ENCODE peak calls at places on chromosomes 16 and 17, in five cellular contexts. V is gastrocnemius medialis, K is psoas muscle, C is OCI-LY7, N is osteoblast. P is an unnamed sample.

GRCh38 chr16:81190667-81191066 is 47.8 kb upstream of the BCO1 start:
- DNase-seq in N (peak; percentile 92), V (no peak), K (no peak), C (no peak), P (no peak)

GRCh38 chr16:48217708-48218107 is 26.4 kb upstream of the LONP2 start:
- DNase-seq in C (no peak), N (no peak), V (no peak), K (no peak), P (no peak)

GRCh38 chr16:67659675-67660563 is at the start of gene ACD:
- DNase-seq in V (peak; percentile 73), C (peak; percentile 95), K (peak; percentile 95), N (peak; percentile 100), P (peak; percentile 100)

GRCh38 chr17:18851206-18851605 is 6.7 kb upstream of the PRPSAP2 start:
- DNase-seq in V (no peak), C (no peak), N (no peak), K (no peak), P (no peak)

GRCh38 chr16:4682616-4683254 is 10.6 kb upstream of the NUDT16L1 start:
- DNase-seq in V (no peak), N (peak; percentile 92), K (peak; percentile 78), C (no peak), P (no peak)

GRCh38 chr16:85662976-85663830 is 25.6 kb downstream of the GINS2 start:
- DNase-seq in N (peak; percentile 68), V (no peak), K (no peak), C (no peak), P (no peak)

GRCh38 chr16:27210174-27210573 is 6.8 kb downstream of the KDM8 start:
- DNase-seq in K (no peak), V (no peak), N (no peak), C (no peak), P (no peak)

GRCh38 chr16:85253127-85253941 is 141.1 kb upstream of the CIBAR2 start:
- DNase-seq in V (peak; percentile 24), C (peak; percentile 81), N (peak; percentile 98), K (peak; percentile 71), P (peak; percentile 93)

GRCh38 chr17:82204831-82205719 is 7.6 kb downstream of the CCDC57 start:
- DNase-seq in C (no peak), V (no peak), K (no peak), N (peak; percentile 94), P (no peak)

GRCh38 chr17:39852239-39852638 is 11.9 kb downstream of the IKZF3 start:
- DNase-seq in N (no peak), C (no peak), V (no peak), K (no peak), P (no peak)

GRCh38 chr17:1583569-1583968 is 21.0 kb upstream of the PITPNA start:
- DNase-seq in V (no peak), K (no peak), C (no peak), N (no peak), P (no peak)

GRCh38 chr16:24815052-24815451 is 30.7 kb upstream of the SLC5A11 start:
- DNase-seq in N (no peak), V (no peak), C (no peak), K (no peak), P (no peak)

GRCh38 chr16:85686912-85687591 is 1.7 kb downstream of the GINS2 start:
- DNase-seq in V (no peak), K (no peak), C (peak; percentile 64), N (peak; percentile 67), P (no peak)

GRCh38 chr17:1996243-1997145 is 28.6 kb downstream of the RTN4RL1 start:
- DNase-seq in C (no peak), V (no peak), K (no peak), N (peak; percentile 60), P (no peak)

GRCh38 chr17:41654134-41654907 is 29.9 kb upstream of the KRT17 start:
- DNase-seq in N (peak; percentile 82), C (no peak), K (peak; percentile 48), V (no peak), P (no peak)

GRCh38 chr17:38358586-38359513 is 7.2 kb downstream of the SOCS7 start:
- DNase-seq in N (no peak), K (no peak), C (no peak), V (no peak), P (no peak)

GRCh38 chr16:1781254-1781653 is 1.1 kb downstream of the SPSB3 start:
- DNase-seq in V (no peak), K (peak; percentile 66), N (peak; percentile 89), C (no peak), P (no peak)

GRCh38 chr16:83878838-83879237 is 20.1 kb upstream of the MLYCD start:
- DNase-seq in K (no peak), N (peak; percentile 77), V (no peak), C (peak; percentile 24), P (no peak)

GRCh38 chr16:24670623-24671454 is 58.6 kb upstream of the TNRC6A start:
- DNase-seq in K (peak; percentile 68), N (peak; percentile 92), V (peak; percentile 6), C (peak; percentile 7), P (peak; percentile 65)

GRCh38 chr17:14803781-14804180 is 461.3 kb downstream of the PMP22 start:
- DNase-seq in K (no peak), C (no peak), V (no peak), N (no peak), P (no peak)

GRCh38 chr16:59339871-59340270 is 605.8 kb upstream of the GOT2 start:
- DNase-seq in K (no peak), C (no peak), N (no peak), V (no peak), P (no peak)

GRCh38 chr16:59342669-59343068 is 608.6 kb upstream of the GOT2 start:
- DNase-seq in N (no peak), C (no peak), V (no peak), K (no peak), P (no peak)

DNA sequence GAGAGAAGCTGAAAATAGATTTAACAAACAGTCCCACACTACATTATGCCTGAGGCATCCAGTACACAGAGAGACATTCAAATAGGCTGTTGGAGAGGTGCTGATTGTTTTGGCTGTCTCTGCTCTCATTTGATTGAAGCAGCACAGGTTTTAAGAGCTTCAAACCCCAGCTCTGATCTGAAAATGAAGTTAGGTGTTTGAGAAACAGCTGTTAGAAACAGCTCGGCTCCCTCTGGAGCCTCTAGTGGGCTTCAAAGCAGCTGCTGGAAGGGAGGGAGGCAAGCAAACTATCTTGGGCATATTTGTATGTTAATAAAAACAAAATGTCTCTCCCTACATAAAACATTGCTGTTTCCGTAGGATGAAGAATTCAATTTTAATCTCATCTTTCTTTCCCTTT is 607.3 kb upstream of the GOT2 start:
- DNase-seq in K (no peak), C (no peak), N (no peak), V (no peak), P (no peak)
- TF ChIP-seq CTCF in K (no peak), C (no peak), N (no peak), V (no peak), P (no peak)

GRCh38 chr17:76530489-76530814 is 7.1 kb downstream of the CYGB start:
- DNase-seq in K (peak; percentile 61), N (peak; percentile 93), V (no peak), C (no peak), P (no peak)

GRCh38 chr17:76531501-76532038 is 5.9 kb downstream of the CYGB start:
- DNase-seq in K (no peak), C (no peak), N (peak; percentile 36), V (no peak), P (no peak)

GRCh38 chr17:76530826-76531500 is 6.5 kb downstream of the CYGB start:
- DNase-seq in K (peak; percentile 53), N (peak; percentile 50), V (no peak), C (no peak), P (no peak)

GRCh38 chr17:76529643-76530488 is 7.6 kb downstream of the CYGB start:
- DNase-seq in C (peak; percentile 39), K (peak; percentile 94), V (peak; percentile 68), N (peak; percentile 94), P (no peak)

GRCh38 chr17:76532072-76532651 is 5.3 kb downstream of the CYGB start:
- DNase-seq in V (no peak), C (no peak), K (no peak), N (peak; percentile 48), P (no peak)
- TF ChIP-seq CTCF in V (no peak), C (no peak), K (no peak), N (no peak), P (no peak)

GRCh38 chr16:72172105-72173034 is at the start of gene PMFBP1:
- DNase-seq in N (no peak), K (no peak), V (peak; percentile 17), C (peak; percentile 86), P (peak; percentile 60)

GRCh38 chr16:72179592-72179991 is 7.6 kb upstream of the PMFBP1 start:
- DNase-seq in V (no peak), N (no peak), C (no peak), K (no peak), P (no peak)

GRCh38 chr16:72169708-72170107 is 2.2 kb downstream of the PMFBP1 start:
- DNase-seq in V (no peak), N (no peak), K (no peak), C (no peak), P (no peak)

GRCh38 chr16:72174726-72175125 is 2.8 kb upstream of the PMFBP1 start:
- DNase-seq in K (no peak), C (no peak), N (no peak), V (no peak), P (no peak)

DNA sequence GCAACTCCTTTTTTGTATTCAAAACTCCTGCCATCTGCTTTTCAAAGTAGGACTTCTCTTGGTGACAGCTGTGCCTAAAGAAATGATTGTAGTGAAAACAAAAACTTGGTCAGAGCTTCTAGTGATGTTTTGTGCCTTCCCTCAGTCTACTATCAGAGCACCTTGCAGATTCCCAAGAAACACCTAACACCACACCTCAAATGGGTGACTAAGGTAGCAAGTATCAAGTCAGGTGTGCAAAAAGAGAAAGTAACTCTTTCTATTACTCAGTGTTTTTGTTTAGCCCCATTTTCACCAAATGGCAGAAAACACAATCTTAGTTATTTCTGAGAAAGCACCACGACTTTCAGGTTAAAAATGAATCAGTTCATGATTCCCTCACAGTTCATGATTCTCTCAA is 2.0 kb upstream of the PMFBP1 start:
- DNase-seq in C (no peak), V (no peak), K (no peak), N (no peak), P (no peak)
- TF ChIP-seq CTCF in C (no peak), V (no peak), K (no peak), N (no peak), P (no peak)

GRCh38 chr16:9159839-9160550 is 68.6 kb downstream of the HAPSTR1 start:
- DNase-seq in C (peak; percentile 58), N (no peak), V (no peak), K (no peak), P (peak; percentile 63)

GRCh38 chr16:9154576-9155410 is 63.3 kb downstream of the HAPSTR1 start:
- DNase-seq in N (no peak), K (no peak), C (no peak), V (no peak), P (no peak)

GRCh38 chr16:9153502-9153864 is 62.0 kb downstream of the HAPSTR1 start:
- DNase-seq in K (no peak), N (no peak), C (no peak), V (no peak), P (no peak)

GRCh38 chr16:9152649-9153501 is 61.4 kb downstream of the HAPSTR1 start:
- DNase-seq in K (no peak), C (no peak), V (no peak), N (no peak), P (no peak)

DNA sequence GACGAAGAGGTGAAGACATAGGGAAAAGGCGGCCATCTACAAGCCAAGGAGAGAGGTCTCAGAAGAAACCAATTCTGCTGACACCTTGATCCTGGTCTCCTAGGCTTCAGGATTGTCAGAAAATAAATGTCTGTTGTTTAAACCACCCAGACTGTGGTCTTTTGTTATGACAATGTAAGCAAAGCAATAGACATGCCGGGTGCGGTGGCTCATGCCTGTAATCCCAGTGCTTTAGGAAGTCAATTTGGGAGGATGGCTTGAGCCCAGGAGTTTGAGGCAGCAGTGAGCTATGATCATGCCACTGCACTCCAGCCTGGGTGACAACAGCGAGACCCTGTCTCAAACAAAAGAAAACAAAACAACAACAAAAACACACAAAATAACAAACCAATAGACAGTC is 64.4 kb downstream of the HAPSTR1 start:
- DNase-seq in C (no peak), K (no peak), V (no peak), N (no peak), P (no peak)
- TF ChIP-seq CTCF in C (no peak), K (no peak), V (no peak), N (no peak), P (no peak)